ENCODE peak calls at places on chromosomes 5 and 9, in four cellular contexts. I, A, W and S are unnamed samples.
A peak's percentile ranks its signal among the peaks of the same experiment; 100 is the strongest.

GRCh38 chr9:124285903-124286291 is 28.1 kb downstream of the NEK6 start:
- DNase-seq in A (peak; percentile 22), W (no peak), I (no peak), S (no peak)

GRCh38 chr5:163509288-163510040 is 4.0 kb downstream of the MAT2B start:
- DNase-seq in A (no peak), W (no peak), I (peak; percentile 97), S (peak; percentile 48)

GRCh38 chr9:78235296-78235770 is 542 bp upstream of the CEP78 start:
- DNase-seq in W (no peak), I (peak; percentile 40), A (no peak), S (no peak)

GRCh38 chr9:120755827-120756434 is 37.3 kb downstream of the FBXW2 start:
- DNase-seq in W (peak; percentile 40), A (peak; percentile 40), I (peak; percentile 42), S (peak; percentile 73)

GRCh38 chr5:147481376-147481775 is 28.5 kb downstream of the DPYSL3 start:
- DNase-seq in I (peak; percentile 60), W (no peak), A (no peak), S (no peak)

GRCh38 chr5:135162661-135163265 is 128.7 kb upstream of the PITX1 start:
- DNase-seq in I (no peak), W (no peak), A (no peak), S (no peak)

GRCh38 chr9:99076483-99077171 is 28.3 kb upstream of the TGFBR1 start:
- DNase-seq in W (peak; percentile 63), I (no peak), A (no peak), S (no peak)

GRCh38 chr5:74903165-74903787 is 37.1 kb upstream of the FAM169A start:
- DNase-seq in A (no peak), I (peak; percentile 82), W (peak; percentile 4), S (peak; percentile 64)

GRCh38 chr9:99726758-99727157 is 94.9 kb upstream of the NR4A3 start:
- DNase-seq in I (no peak), W (no peak), A (no peak), S (no peak)

GRCh38 chr9:137314561-137315560 is 12.8 kb upstream of the NRARP start:
- DNase-seq in A (no peak), W (no peak), I (no peak), S (no peak)